ENCODE peak calls at places on chromosomes 7 and 10, in five cellular contexts. One of them, this sample, is unnamed.

GRCh38 chr7:17700138-17700537 is 240.2 kb downstream of the SNX13 start:
- DNase-seq in IMR-90: no peak
- DNase-seq in K562: no peak
- DNase-seq in HFFc6: no peak
- DNase-seq in A673: no peak
- DNase-seq in this sample: no peak

GRCh38 chr7:35716038-35716803 is 21.3 kb upstream of the HERPUD2 start:
- DNase-seq in K562: no peak
- DNase-seq in HFFc6: no peak
- DNase-seq in IMR-90: peak; percentile 54
- DNase-seq in A673: peak; percentile 78
- DNase-seq in this sample: no peak

GRCh38 chr7:1053816-1054370 is 9.5 kb downstream of the GPR146 start:
- DNase-seq in IMR-90: no peak
- DNase-seq in HFFc6: no peak
- DNase-seq in K562: no peak
- DNase-seq in A673: no peak
- DNase-seq in this sample: no peak

GRCh38 chr10:122162566-122163181 is 108.4 kb upstream of the BTBD16 start:
- DNase-seq in A673: no peak
- DNase-seq in HFFc6: no peak
- DNase-seq in K562: no peak
- DNase-seq in IMR-90: no peak
- DNase-seq in this sample: no peak

GRCh38 chr10:48564466-48565150 is 40.3 kb downstream of the ARHGAP22 start:
- DNase-seq in A673: no peak
- DNase-seq in HFFc6: no peak
- DNase-seq in K562: no peak
- DNase-seq in IMR-90: no peak
- DNase-seq in this sample: peak; percentile 27

GRCh38 chr10:53403688-53404087 is 631.1 kb upstream of the MBL2 start:
- DNase-seq in A673: peak; percentile 0
- DNase-seq in K562: no peak
- DNase-seq in HFFc6: no peak
- DNase-seq in IMR-90: peak; percentile 1
- DNase-seq in this sample: no peak

GRCh38 chr10:3773465-3774017 is 11.5 kb downstream of the KLF6 start:
- DNase-seq in A673: no peak
- DNase-seq in K562: no peak
- DNase-seq in IMR-90: peak; percentile 44
- DNase-seq in HFFc6: no peak
- DNase-seq in this sample: no peak

GRCh38 chr10:85927952-85928677 is 438.5 kb downstream of the GRID1 start:
- DNase-seq in HFFc6: no peak
- DNase-seq in IMR-90: no peak
- DNase-seq in A673: peak; percentile 6
- DNase-seq in K562: no peak
- DNase-seq in this sample: no peak

GRCh38 chr10:63496561-63496960 is 24.6 kb upstream of the REEP3 start:
- DNase-seq in K562: no peak
- DNase-seq in IMR-90: no peak
- DNase-seq in A673: no peak
- DNase-seq in HFFc6: no peak
- DNase-seq in this sample: no peak

GRCh38 chr10:62666264-62666663 is 138.3 kb upstream of the ADO start:
- DNase-seq in K562: no peak
- DNase-seq in A673: no peak
- DNase-seq in HFFc6: no peak
- DNase-seq in IMR-90: no peak
- DNase-seq in this sample: no peak

GRCh38 chr10:116684781-116685180 is 57.6 kb downstream of the HSPA12A start:
- DNase-seq in HFFc6: no peak
- DNase-seq in K562: no peak
- DNase-seq in A673: no peak
- DNase-seq in IMR-90: no peak
- DNase-seq in this sample: no peak

GRCh38 chr7:98617051-98617959 is at the start of gene NPTX2:
- DNase-seq in K562: no peak
- DNase-seq in IMR-90: no peak
- DNase-seq in A673: peak; percentile 62
- DNase-seq in HFFc6: no peak
- DNase-seq in this sample: no peak

GRCh38 chr7:117567781-117568180 is 88.0 kb downstream of the CFTR start:
- DNase-seq in IMR-90: no peak
- DNase-seq in K562: no peak
- DNase-seq in HFFc6: no peak
- DNase-seq in A673: no peak
- DNase-seq in this sample: no peak

GRCh38 chr7:17910377-17910776 is 29.9 kb downstream of the SNX13 start:
- DNase-seq in K562: no peak
- DNase-seq in HFFc6: no peak
- DNase-seq in IMR-90: no peak
- DNase-seq in A673: no peak
- DNase-seq in this sample: no peak

GRCh38 chr10:95517536-95518454 is 43.4 kb downstream of the SORBS1 start:
- DNase-seq in A673: no peak
- DNase-seq in K562: peak; percentile 73
- DNase-seq in IMR-90: peak; percentile 17
- DNase-seq in HFFc6: no peak
- DNase-seq in this sample: no peak

GRCh38 chr7:110317699-110318265 is 773.1 kb upstream of the LRRN3 start:
- DNase-seq in K562: no peak
- DNase-seq in HFFc6: peak; percentile 71
- DNase-seq in A673: peak; percentile 26
- DNase-seq in IMR-90: peak; percentile 82
- DNase-seq in this sample: no peak

GRCh38 chr7:2555121-2556052 is at the start of gene BRAT1:
- DNase-seq in HFFc6: peak; percentile 94
- DNase-seq in K562: peak; percentile 99
- DNase-seq in IMR-90: peak; percentile 90
- DNase-seq in A673: peak; percentile 97
- DNase-seq in this sample: peak; percentile 97

GRCh38 chr7:48938539-48938938 is 14.2 kb downstream of the CDC14C start:
- DNase-seq in K562: no peak
- DNase-seq in HFFc6: peak; percentile 0
- DNase-seq in IMR-90: no peak
- DNase-seq in A673: no peak
- DNase-seq in this sample: no peak

GRCh38 chr7:149729983-149730801 is 43.2 kb downstream of the ZNF467 start:
- DNase-seq in HFFc6: no peak
- DNase-seq in IMR-90: no peak
- DNase-seq in K562: no peak
- DNase-seq in A673: no peak
- DNase-seq in this sample: no peak

GRCh38 chr10:103765168-103765567 is 90.2 kb downstream of the SH3PXD2A start:
- DNase-seq in K562: no peak
- DNase-seq in A673: no peak
- DNase-seq in HFFc6: peak; percentile 78
- DNase-seq in IMR-90: peak; percentile 92
- DNase-seq in this sample: no peak

GRCh38 chr10:23065549-23065948 is 29.8 kb upstream of the MSRB2 start:
- DNase-seq in A673: peak; percentile 40
- DNase-seq in HFFc6: peak; percentile 72
- DNase-seq in IMR-90: peak; percentile 59
- DNase-seq in K562: no peak
- DNase-seq in this sample: no peak

GRCh38 chr10:9016930-9017329 is 962.4 kb downstream of the GATA3 start:
- DNase-seq in IMR-90: no peak
- DNase-seq in A673: no peak
- DNase-seq in HFFc6: no peak
- DNase-seq in K562: no peak
- DNase-seq in this sample: no peak

GRCh38 chr10:78224602-78225001 is 190.9 kb downstream of the RPS24 start:
- DNase-seq in IMR-90: peak; percentile 83
- DNase-seq in K562: no peak
- DNase-seq in A673: no peak
- DNase-seq in HFFc6: peak; percentile 62
- DNase-seq in this sample: no peak

GRCh38 chr10:118057351-118057750 is 10.6 kb upstream of the RAB11FIP2 start:
- DNase-seq in A673: no peak
- DNase-seq in IMR-90: no peak
- DNase-seq in K562: no peak
- DNase-seq in HFFc6: no peak
- DNase-seq in this sample: no peak

GRCh38 chr7:119102294-119102693 is 877.8 kb downstream of the ANKRD7 start:
- DNase-seq in IMR-90: no peak
- DNase-seq in A673: no peak
- DNase-seq in HFFc6: no peak
- DNase-seq in K562: no peak
- DNase-seq in this sample: no peak

GRCh38 chr10:50361946-50362345 is 110.6 kb upstream of the ASAH2 start:
- DNase-seq in IMR-90: no peak
- DNase-seq in HFFc6: no peak
- DNase-seq in A673: peak; percentile 27
- DNase-seq in K562: no peak
- DNase-seq in this sample: no peak

GRCh38 chr10:46537309-46537708 is 19.1 kb downstream of the GPRIN2 start:
- DNase-seq in IMR-90: no peak
- DNase-seq in HFFc6: no peak
- DNase-seq in A673: no peak
- DNase-seq in K562: no peak
- DNase-seq in this sample: no peak

GRCh38 chr7:151552352-151553028 is 32.8 kb upstream of the RHEB start:
- DNase-seq in A673: no peak
- DNase-seq in HFFc6: no peak
- DNase-seq in K562: no peak
- DNase-seq in IMR-90: no peak
- DNase-seq in this sample: no peak

GRCh38 chr10:94220717-94221116 is 142.0 kb downstream of the NOC3L start:
- DNase-seq in HFFc6: no peak
- DNase-seq in IMR-90: no peak
- DNase-seq in K562: no peak
- DNase-seq in A673: no peak
- DNase-seq in this sample: no peak

GRCh38 chr7:1250901-1251300 is 18.2 kb downstream of the UNCX start:
- DNase-seq in A673: no peak
- DNase-seq in K562: no peak
- DNase-seq in IMR-90: no peak
- DNase-seq in HFFc6: no peak
- DNase-seq in this sample: no peak

GRCh38 chr10:18202600-18203150 is 62.5 kb downstream of the CACNB2 start:
- DNase-seq in IMR-90: peak; percentile 54
- DNase-seq in A673: peak; percentile 37
- DNase-seq in K562: no peak
- DNase-seq in HFFc6: no peak
- DNase-seq in this sample: no peak

GRCh38 chr7:75534727-75535307 is 42.7 kb downstream of the SPDYE5 start:
- DNase-seq in K562: peak; percentile 45
- DNase-seq in A673: no peak
- DNase-seq in IMR-90: peak; percentile 85
- DNase-seq in HFFc6: peak; percentile 78
- DNase-seq in this sample: peak; percentile 8

DNA sequence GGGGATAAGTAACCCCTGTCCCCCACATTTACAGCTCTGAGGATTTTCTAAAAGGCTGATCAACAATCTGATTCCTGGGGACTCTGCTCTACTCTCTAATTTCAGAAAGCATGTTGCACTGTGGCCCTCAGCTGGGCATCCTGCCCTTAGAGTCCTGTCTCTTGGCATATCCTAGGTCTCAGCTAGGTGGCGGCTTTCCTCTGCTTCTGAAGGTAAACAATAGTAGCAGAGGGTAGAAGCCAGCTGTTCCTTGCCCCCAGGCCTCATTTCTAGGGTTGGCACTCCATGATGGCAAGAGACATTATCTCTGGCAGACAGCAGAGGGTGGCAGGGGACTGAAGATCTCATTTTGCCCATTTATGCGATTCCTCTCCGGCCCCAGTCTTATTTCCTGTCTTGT is 77.0 kb downstream of the ADCYAP1R1 start:
- DNase-seq in HFFc6: no peak
- DNase-seq in A673: no peak
- DNase-seq in IMR-90: no peak
- DNase-seq in K562: no peak
- DNase-seq in this sample: no peak
- TF ChIP-seq CTCF in HFFc6: peak; percentile 43
- TF ChIP-seq CTCF in A673: peak; percentile 25
- TF ChIP-seq CTCF in IMR-90: no peak
- TF ChIP-seq CTCF in K562: peak; percentile 39
- TF ChIP-seq CTCF in this sample: no peak

GRCh38 chr10:101441539-101442455 is 87.8 kb downstream of the BTRC start:
- DNase-seq in K562: peak; percentile 62
- DNase-seq in A673: peak; percentile 84
- DNase-seq in HFFc6: peak; percentile 70
- DNase-seq in IMR-90: peak; percentile 78
- DNase-seq in this sample: no peak
- TF ChIP-seq CTCF in K562: peak; percentile 72
- TF ChIP-seq CTCF in A673: peak; percentile 75
- TF ChIP-seq CTCF in HFFc6: no peak
- TF ChIP-seq CTCF in IMR-90: peak; percentile 69
- TF ChIP-seq CTCF in this sample: peak; percentile 75

GRCh38 chr7:77655361-77655760 is 40.9 kb upstream of the RSBN1L start:
- DNase-seq in A673: no peak
- DNase-seq in IMR-90: no peak
- DNase-seq in K562: no peak
- DNase-seq in HFFc6: no peak
- DNase-seq in this sample: no peak

GRCh38 chr7:77658928-77659327 is 37.3 kb upstream of the RSBN1L start:
- DNase-seq in HFFc6: no peak
- DNase-seq in IMR-90: no peak
- DNase-seq in A673: no peak
- DNase-seq in K562: no peak
- DNase-seq in this sample: peak; percentile 51

GRCh38 chr7:77653572-77653971 is 42.7 kb upstream of the RSBN1L start:
- DNase-seq in HFFc6: no peak
- DNase-seq in K562: no peak
- DNase-seq in IMR-90: no peak
- DNase-seq in A673: no peak
- DNase-seq in this sample: no peak

GRCh38 chr7:77655836-77656455 is 40.3 kb upstream of the RSBN1L start:
- DNase-seq in K562: no peak
- DNase-seq in IMR-90: peak; percentile 19
- DNase-seq in A673: no peak
- DNase-seq in HFFc6: no peak
- DNase-seq in this sample: peak; percentile 24

GRCh38 chr7:77657427-77658331 is 38.6 kb upstream of the RSBN1L start:
- DNase-seq in A673: peak; percentile 77
- DNase-seq in IMR-90: peak; percentile 43
- DNase-seq in K562: peak; percentile 48
- DNase-seq in HFFc6: peak; percentile 49
- DNase-seq in this sample: no peak
- TF ChIP-seq CTCF in A673: peak; percentile 65
- TF ChIP-seq CTCF in IMR-90: peak; percentile 60
- TF ChIP-seq CTCF in K562: peak; percentile 62
- TF ChIP-seq CTCF in HFFc6: peak; percentile 79
- TF ChIP-seq CTCF in this sample: peak; percentile 81

GRCh38 chr7:44636041-44636580 is 29.7 kb downstream of the OGDH start:
- DNase-seq in A673: no peak
- DNase-seq in K562: no peak
- DNase-seq in HFFc6: no peak
- DNase-seq in IMR-90: no peak
- DNase-seq in this sample: no peak
- TF ChIP-seq CTCF in A673: no peak
- TF ChIP-seq CTCF in K562: no peak
- TF ChIP-seq CTCF in HFFc6: no peak
- TF ChIP-seq CTCF in IMR-90: no peak
- TF ChIP-seq CTCF in this sample: no peak

GRCh38 chr10:27099916-27100799 is at the start of gene ANKRD26:
- DNase-seq in A673: peak; percentile 99
- DNase-seq in HFFc6: peak; percentile 95
- DNase-seq in IMR-90: peak; percentile 97
- DNase-seq in K562: peak; percentile 96
- DNase-seq in this sample: peak; percentile 98
- TF ChIP-seq CTCF in A673: no peak
- TF ChIP-seq CTCF in HFFc6: no peak
- TF ChIP-seq CTCF in IMR-90: no peak
- TF ChIP-seq CTCF in K562: peak; percentile 22
- TF ChIP-seq CTCF in this sample: no peak

This sample was measured in type B pancreatic cell.